ENCODE peak calls at places on chromosomes 4 and X, in five cellular contexts. Q is GM13976, I is Calu3, K is ovary, X is mesothelial cell of epicardium. P is an unnamed sample.

GRCh38 chr4:48162162-48162561 is 28.1 kb upstream of the TXK start:
- DNase-seq in Q (no peak), I (no peak), K (no peak), X (no peak), P (no peak)

GRCh38 chr4:18401435-18401834 is 379.9 kb upstream of the LCORL start:
- DNase-seq in Q (no peak), I (no peak), K (no peak), X (no peak), P (no peak)

GRCh38 chr4:1793496-1793840 is 375 bp downstream of the FGFR3 start:
- DNase-seq in Q (peak), I (peak), K (peak), X (no peak), P (no peak)

GRCh38 chr4:143773998-143774898 is 73.8 kb upstream of the FREM3 start:
- DNase-seq in Q (peak), I (peak), K (no peak), X (no peak), P (no peak)

GRCh38 chrX:38804481-38805293 is 3.4 kb downstream of the MID1IP1 start:
- DNase-seq in Q (peak), I (peak), K (peak), X (peak), P (peak)

GRCh38 chrX:9349572-9350259 is 115.1 kb upstream of the TBL1X start:
- DNase-seq in Q (no peak), I (no peak), K (no peak), X (no peak), P (no peak)

GRCh38 chr4:169314906-169315305 is 44.1 kb upstream of the SH3RF1 start:
- DNase-seq in Q (no peak), I (peak), K (peak), X (peak), P (no peak)

GRCh38 chr4:6939761-6940743 is 30.4 kb downstream of the TBC1D14 start:
- DNase-seq in Q (peak), I (no peak), K (no peak), X (no peak), P (peak)

GRCh38 chrX:65586491-65586890 is 51.9 kb upstream of the LAS1L start:
- DNase-seq in Q (no peak), I (no peak), K (no peak), X (no peak), P (no peak)

GRCh38 chr4:7415927-7416686 is 18.6 kb downstream of the PSAPL1 start:
- DNase-seq in Q (no peak), I (no peak), K (no peak), X (no peak), P (no peak)

GRCh38 chr4:93436000-93436626 is 392.4 kb upstream of the ATOH1 start:
- DNase-seq in Q (no peak), I (no peak), K (no peak), X (no peak), P (no peak)

GRCh38 chrX:130830599-130831346 is 72.2 kb downstream of the ENOX2 start:
- DNase-seq in Q (no peak), I (no peak), K (no peak), X (no peak), P (no peak)

GRCh38 chrX:146907391-146908240 is 93.1 kb upstream of the CXorf51A start:
- DNase-seq in Q (no peak), I (no peak), K (no peak), X (no peak), P (no peak)

GRCh38 chr4:53501561-53501960 is 89.7 kb downstream of the LNX1 start:
- DNase-seq in Q (no peak), I (no peak), K (no peak), X (no peak), P (no peak)

GRCh38 chrX:25206761-25207160 is 191.0 kb upstream of the ARX start:
- DNase-seq in Q (no peak), I (no peak), K (no peak), X (no peak), P (no peak)

GRCh38 chrX:107447642-107448041 is 1.8 kb upstream of the FRMPD3 start:
- DNase-seq in Q (no peak), I (no peak), K (no peak), X (no peak), P (no peak)

GRCh38 chr4:125739760-125740159 is 425.0 kb downstream of the FAT4 start:
- DNase-seq in Q (no peak), I (no peak), K (no peak), X (no peak), P (no peak)

GRCh38 chrX:129678176-129678880 is 23.6 kb upstream of the APLN start:
- DNase-seq in Q (peak), I (peak), K (peak), X (no peak), P (peak)

GRCh38 chrX:71870337-71871098 is 40.1 kb upstream of the NHSL2 start:
- DNase-seq in Q (peak), I (peak), K (no peak), X (no peak), P (no peak)

GRCh38 chrX:115912372-115912897 is 258.1 kb upstream of the AGTR2 start:
- DNase-seq in Q (no peak), I (no peak), K (no peak), X (no peak), P (no peak)

GRCh38 chr4:683982-684571 is 4.9 kb downstream of the SLC49A3 start:
- DNase-seq in Q (peak), I (peak), K (peak), X (no peak), P (no peak)

GRCh38 chrX:42615161-42615563 is 162.8 kb downstream of the PPP1R2C start:
- DNase-seq in Q (no peak), I (peak), K (no peak), X (no peak), P (no peak)
- TF ChIP-seq CTCF in Q (no peak), I (no peak), K (no peak), X (no peak), P (no peak)

GRCh38 chr4:98476891-98477290 is 181.5 kb downstream of the TSPAN5 start:
- DNase-seq in Q (no peak), I (no peak), K (no peak), X (no peak), P (no peak)
- TF ChIP-seq CTCF in Q (no peak), I (no peak), K (no peak), X (no peak), P (no peak)

GRCh38 chr4:85368932-85369331 is 106.0 kb upstream of the ARHGAP24 start:
- DNase-seq in Q (no peak), I (no peak), K (no peak), X (no peak), P (no peak)

GRCh38 chr4:85370400-85371032 is 104.4 kb upstream of the ARHGAP24 start:
- DNase-seq in Q (no peak), I (peak), K (no peak), X (no peak), P (no peak)

GRCh38 chr4:85368240-85368639 is 106.7 kb upstream of the ARHGAP24 start:
- DNase-seq in Q (no peak), I (no peak), K (no peak), X (no peak), P (no peak)

GRCh38 chr4:85367815-85368214 is 107.1 kb upstream of the ARHGAP24 start:
- DNase-seq in Q (no peak), I (no peak), K (no peak), X (no peak), P (no peak)

GRCh38 chr4:85369703-85370380 is 105.1 kb upstream of the ARHGAP24 start:
- DNase-seq in Q (no peak), I (no peak), K (no peak), X (no peak), P (no peak)
- TF ChIP-seq CTCF in Q (no peak), I (no peak), K (no peak), X (no peak), P (no peak)

DNA sequence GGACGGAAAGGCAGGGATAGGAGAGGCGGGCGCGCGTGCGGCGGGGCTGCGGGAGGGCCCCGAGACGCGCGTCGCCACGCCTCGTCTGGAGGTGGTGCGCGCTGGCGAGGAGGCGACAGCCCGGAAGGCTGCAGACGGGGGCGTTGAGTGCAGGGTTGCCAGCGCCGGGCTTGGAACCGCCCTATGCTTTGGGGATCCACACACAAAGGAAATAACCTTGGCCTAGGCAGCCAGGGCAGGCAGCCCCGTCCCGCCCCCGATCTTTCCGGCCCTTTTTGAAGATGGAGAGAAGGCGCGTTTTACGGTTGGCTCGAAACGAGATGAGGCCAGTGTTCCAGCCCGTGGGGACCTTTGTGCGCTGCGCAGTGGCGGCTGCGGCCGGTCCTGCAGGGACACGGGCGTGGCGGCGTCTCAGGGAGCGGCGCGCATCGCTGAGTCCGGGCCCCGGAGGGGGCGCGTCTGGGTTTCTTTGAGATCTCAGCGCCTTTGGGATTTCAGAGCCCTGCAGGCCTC is 50.8 kb upstream of the TRIM2 start:
- DNase-seq in Q (peak), I (peak), K (peak), X (peak), P (no peak)
- TF ChIP-seq CTCF in Q (no peak), I (no peak), K (no peak), X (no peak), P (no peak)

GRCh38 chr4:85408326-85408725 is 66.6 kb upstream of the ARHGAP24 start:
- DNase-seq in Q (no peak), I (no peak), K (no peak), X (no peak), P (no peak)

GRCh38 chr4:85409251-85409650 is 65.7 kb upstream of the ARHGAP24 start:
- DNase-seq in Q (no peak), I (no peak), K (no peak), X (no peak), P (no peak)

GRCh38 chr4:85407546-85407945 is 67.4 kb upstream of the ARHGAP24 start:
- DNase-seq in Q (no peak), I (no peak), K (no peak), X (no peak), P (no peak)

GRCh38 chr4:85402371-85402770 is 72.6 kb upstream of the ARHGAP24 start:
- DNase-seq in Q (no peak), I (no peak), K (no peak), X (no peak), P (no peak)

GRCh38 chr4:85406185-85406584 is 68.8 kb upstream of the ARHGAP24 start:
- DNase-seq in Q (no peak), I (no peak), K (no peak), X (no peak), P (no peak)
- TF ChIP-seq CTCF in Q (no peak), I (no peak), K (no peak), X (no peak), P (no peak)

DNA sequence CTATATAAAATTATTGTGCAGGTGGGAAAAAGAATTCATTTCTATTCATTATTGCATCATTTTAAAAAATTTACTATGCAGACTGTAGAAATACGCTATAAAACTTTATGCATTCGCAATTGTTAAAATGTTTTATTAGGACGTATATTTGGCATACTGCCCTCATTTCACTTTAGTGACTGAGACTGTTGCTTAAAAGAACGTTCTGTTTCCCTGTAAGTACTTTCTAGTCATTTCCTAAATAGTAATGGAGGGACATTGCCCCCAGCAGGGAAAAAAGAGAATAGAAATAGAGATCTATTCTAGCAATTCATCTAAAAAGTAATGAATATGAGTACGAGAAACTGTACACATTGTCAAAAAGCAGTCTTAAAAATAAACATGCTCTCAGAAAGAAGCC is 1295.8 kb upstream of the TENM3 start:
- DNase-seq in Q (no peak), I (no peak), K (no peak), X (no peak), P (no peak)
- TF ChIP-seq CTCF in Q (no peak), I (no peak), K (no peak), X (no peak), P (no peak)